ENCODE peak calls at places on chromosomes 3 and 15, in six cellular contexts. F is NCI-H345; E is T1000; X is globus pallidus; U is DND-41; D is activated CD8-positive, alpha-beta memory T cell treated with anti-CD3 and anti-CD28 coated beads for 48 hours. T is an unnamed sample.

GRCh38 chr3:78791745-78792144 is 976.1 kb downstream of the ROBO1 start:
- DNase-seq in F (peak), E (no peak), D (no peak), X (no peak), U (no peak), T (no peak)

GRCh38 chr15:98043160-98044059 is 82.9 kb downstream of the ARRDC4 start:
- DNase-seq in U (no peak), D (no peak), X (no peak), F (no peak), E (no peak), T (no peak)

GRCh38 chr3:47394140-47394855 is 13.5 kb downstream of the PTPN23 start:
- DNase-seq in E (no peak), X (no peak), D (no peak), U (no peak), F (no peak), T (peak)

GRCh38 chr3:167489571-167489970 is 15.7 kb upstream of the SERPINI2 start:
- DNase-seq in F (no peak), D (no peak), X (no peak), E (no peak), U (no peak), T (no peak)

GRCh38 chr3:69569520-69569919 is 169.7 kb upstream of the MITF start:
- DNase-seq in D (no peak), X (no peak), E (no peak), F (no peak), U (no peak), T (no peak)

GRCh38 chr3:140078940-140079339 is 144.0 kb downstream of the CLSTN2 start:
- DNase-seq in X (no peak), U (no peak), F (no peak), D (no peak), E (no peak), T (no peak)

GRCh38 chr3:38085943-38086324 is 46.9 kb downstream of the DLEC1 start:
- DNase-seq in F (no peak), E (no peak), U (no peak), X (no peak), D (no peak), T (no peak)

GRCh38 chr3:78165876-78166275 is 1126.0 kb downstream of the ROBO2 start:
- DNase-seq in X (no peak), F (no peak), U (no peak), D (no peak), E (no peak), T (no peak)

GRCh38 chr15:58381696-58382095 is 50.1 kb upstream of the LIPC start:
- DNase-seq in E (no peak), F (no peak), D (no peak), X (no peak), U (no peak), T (no peak)

GRCh38 chr3:110301781-110302180 is 769.8 kb upstream of the NECTIN3 start:
- DNase-seq in E (no peak), U (no peak), X (no peak), D (no peak), F (no peak), T (no peak)

GRCh38 chr15:93024293-93024692 is 64.7 kb downstream of the RGMA start:
- DNase-seq in X (no peak), E (no peak), D (no peak), F (no peak), U (no peak), T (no peak)

GRCh38 chr3:64082411-64082810 is 59.1 kb upstream of the PSMD6 start:
- DNase-seq in F (no peak), X (no peak), U (no peak), D (no peak), E (no peak), T (no peak)

GRCh38 chr3:30077746-30078145 is 528.7 kb upstream of the TGFBR2 start:
- DNase-seq in E (no peak), D (no peak), U (no peak), F (no peak), X (no peak), T (no peak)

GRCh38 chr3:12818773-12819172 is 22.3 kb downstream of the CAND2 start:
- DNase-seq in F (no peak), U (no peak), D (no peak), X (no peak), E (no peak), T (no peak)

GRCh38 chr3:129530331-129530761 is 1.9 kb downstream of the RHO start:
- DNase-seq in X (no peak), F (no peak), D (no peak), E (no peak), U (no peak), T (no peak)

GRCh38 chr15:23446215-23447106 is 582 bp downstream of the GOLGA6L2 start:
- DNase-seq in U (no peak), E (no peak), F (no peak), D (no peak), X (no peak), T (no peak)

GRCh38 chr3:136672457-136672856 is 79.7 kb downstream of the STAG1 start:
- DNase-seq in F (no peak), E (no peak), D (no peak), U (no peak), X (no peak), T (no peak)

GRCh38 chr15:27412413-27412812 is 441.4 kb downstream of the GABRG3 start:
- DNase-seq in F (peak), E (no peak), X (no peak), D (no peak), U (no peak), T (no peak)

GRCh38 chr3:117997201-117998049 is 1037.2 kb downstream of the IGSF11 start:
- DNase-seq in U (peak), D (peak), F (peak), X (peak), E (peak), T (no peak)

GRCh38 chr15:97654677-97655076 is 305.8 kb upstream of the ARRDC4 start:
- DNase-seq in F (no peak), D (no peak), X (no peak), E (no peak), U (no peak), T (no peak)

GRCh38 chr15:74193305-74193718 is 9.3 kb downstream of the STRA6 start:
- DNase-seq in U (no peak), F (no peak), X (no peak), D (no peak), E (peak), T (peak)

GRCh38 chr3:73029321-73029796 is 32.1 kb upstream of the EBLN2 start:
- DNase-seq in U (no peak), D (no peak), X (no peak), E (no peak), F (no peak), T (peak)

GRCh38 chr3:13770390-13771169 is 109.3 kb downstream of the WNT7A start:
- DNase-seq in E (no peak), X (no peak), U (peak), D (no peak), F (no peak), T (peak)

GRCh38 chr15:96330450-96331140 is at the start of gene NR2F2:
- DNase-seq in E (peak), U (no peak), F (peak), D (no peak), X (peak), T (peak)

GRCh38 chr3:144221771-144222170 is 250.1 kb downstream of the DIPK2A start:
- DNase-seq in X (no peak), E (no peak), U (no peak), F (peak), D (no peak), T (no peak)

GRCh38 chr15:42528970-42529369 is 19.6 kb downstream of the LRRC57 start:
- DNase-seq in D (no peak), F (no peak), E (no peak), U (no peak), X (no peak), T (no peak)

GRCh38 chr15:57345584-57345983 is 30.7 kb upstream of the CGNL1 start:
- DNase-seq in E (no peak), X (no peak), F (no peak), D (no peak), U (no peak), T (no peak)

T was measured in PC-9.